ENCODE peak calls at places on chromosomes 3 and 15, in five cellular contexts. R is HCT116, L is IMR-90, K is sigmoid colon, G is gastrocnemius medialis. I is an unnamed sample.
A peak's percentile ranks its signal among the peaks of the same experiment; 100 is the strongest.

GRCh38 chr3:140097874-140098273 is 162.9 kb downstream of the CLSTN2 start:
- DNase-seq in L (no peak), R (no peak), K (no peak), G (no peak), I (no peak)

GRCh38 chr3:149688122-149688757 is 30.4 kb upstream of the WWTR1 start:
- DNase-seq in L (no peak), G (no peak), K (no peak), R (no peak), I (no peak)

GRCh38 chr3:51955893-51956770 is 951 bp downstream of the GPR62 start:
- DNase-seq in L (no peak), G (peak; percentile 73), K (no peak), R (no peak), I (no peak)

GRCh38 chr15:90629217-90629616 is 87.9 kb upstream of the BLM start:
- DNase-seq in G (no peak), L (no peak), R (no peak), K (no peak), I (no peak)

GRCh38 chr15:58469432-58470353 is 37.9 kb downstream of the LIPC start:
- DNase-seq in L (peak; percentile 97), R (peak; percentile 69), K (no peak), G (no peak), I (no peak)

GRCh38 chr3:77541203-77541922 is 501.5 kb downstream of the ROBO2 start:
- DNase-seq in R (no peak), G (no peak), K (no peak), L (no peak), I (no peak)

GRCh38 chr3:43632269-43632733 is 10.5 kb upstream of the ANO10 start:
- DNase-seq in L (peak; percentile 90), R (no peak), G (no peak), K (no peak), I (no peak)

GRCh38 chr3:46844851-46845250 is 18.4 kb downstream of the MYL3 start:
- DNase-seq in L (no peak), K (no peak), G (no peak), R (no peak), I (no peak)

GRCh38 chr3:20186600-20187004 is 596 bp upstream of the SGO1 start:
- DNase-seq in K (no peak), G (no peak), L (no peak), R (no peak), I (no peak)

GRCh38 chr3:138747229-138747628 is 87.5 kb downstream of the PIK3CB start:
- DNase-seq in K (no peak), R (no peak), L (no peak), G (no peak), I (no peak)

GRCh38 chr15:41494922-41495735 is 1.5 kb downstream of the ITPKA start:
- DNase-seq in K (no peak), R (no peak), G (no peak), L (no peak), I (peak; percentile 85)

GRCh38 chr3:105014631-105015030 is 352.1 kb upstream of the ALCAM start:
- DNase-seq in R (no peak), K (no peak), G (no peak), L (peak; percentile 30), I (no peak)

GRCh38 chr3:71484047-71484446 is 99.5 kb downstream of the FOXP1 start:
- DNase-seq in R (no peak), G (no peak), K (no peak), L (no peak), I (no peak)
- H3K27ac ChIP-seq in R (no peak overlapping the region), G (no peak overlapping the region), K (no peak overlapping the region), L (no peak overlapping the region), I (no peak overlapping the region)

DNA sequence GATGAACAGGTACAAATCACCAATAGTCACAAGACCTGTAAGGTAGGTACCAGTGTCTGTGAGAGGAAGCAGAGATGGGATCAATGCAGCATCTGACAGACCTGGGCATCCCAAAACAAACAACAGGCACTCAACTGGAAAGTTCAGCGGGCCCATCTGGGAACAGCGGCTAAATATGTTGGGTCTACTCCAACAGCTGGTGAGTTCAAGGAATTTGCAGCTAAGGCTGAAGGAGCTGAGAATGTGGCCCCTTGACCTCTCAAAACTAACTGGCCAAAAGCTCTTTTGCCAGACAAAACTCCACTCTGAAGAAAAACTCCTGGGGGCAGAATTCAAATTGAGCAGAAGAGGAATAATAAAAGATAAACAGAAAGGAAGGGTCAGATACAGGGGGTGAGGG is 24.4 kb downstream of the AVEN start:
- DNase-seq in R (no peak), K (no peak), L (peak; percentile 20), G (no peak), I (no peak)
- TF ChIP-seq POLR2A in R (no peak), K (no peak), L (no peak), G (no peak), I (no peak)

GRCh38 chr15:98927990-98928389 is 79.6 kb downstream of the PGPEP1L start:
- DNase-seq in L (no peak), K (no peak), R (no peak), G (no peak), I (no peak)
- H3K27ac ChIP-seq in L (peak overlapping the region; percentile 34), K (peak overlapping the region; percentile 65), R (no peak overlapping the region), G (no peak overlapping the region), I (no peak overlapping the region)

GRCh38 chr15:98649621-98649995 is 1.3 kb downstream of the IGF1R start:
- DNase-seq in G (no peak), K (peak; percentile 74), L (no peak), R (no peak), I (no peak)

GRCh38 chr15:98646546-98647025 is 1.8 kb upstream of the IGF1R start:
- DNase-seq in R (no peak), G (no peak), L (no peak), K (no peak), I (no peak)

GRCh38 chr15:98647026-98647773 is 1.1 kb upstream of the IGF1R start:
- DNase-seq in R (peak; percentile 22), K (peak; percentile 89), G (peak; percentile 20), L (peak; percentile 43), I (peak; percentile 93)

GRCh38 chr15:98648654-98649537 is 557 bp downstream of the IGF1R start:
- DNase-seq in L (peak; percentile 47), R (no peak), G (no peak), K (peak; percentile 78), I (peak; percentile 91)

GRCh38 chr15:98647774-98648653 is at the start of gene IGF1R:
- DNase-seq in L (peak; percentile 88), R (peak; percentile 73), G (peak; percentile 72), K (peak; percentile 93), I (peak; percentile 97)
- TF ChIP-seq POLR2A in L (no peak), R (no peak), G (peak; percentile 70), K (no peak), I (no peak)

GRCh38 chr3:29494305-29495036 is 213.6 kb downstream of the RBMS3 start:
- DNase-seq in R (no peak), L (peak; percentile 27), G (no peak), K (no peak), I (no peak)
- H3K27ac ChIP-seq in R (no peak overlapping the region), L (no peak overlapping the region), G (no peak overlapping the region), K (peak overlapping the region; percentile 19), I (no peak overlapping the region)

DNA sequence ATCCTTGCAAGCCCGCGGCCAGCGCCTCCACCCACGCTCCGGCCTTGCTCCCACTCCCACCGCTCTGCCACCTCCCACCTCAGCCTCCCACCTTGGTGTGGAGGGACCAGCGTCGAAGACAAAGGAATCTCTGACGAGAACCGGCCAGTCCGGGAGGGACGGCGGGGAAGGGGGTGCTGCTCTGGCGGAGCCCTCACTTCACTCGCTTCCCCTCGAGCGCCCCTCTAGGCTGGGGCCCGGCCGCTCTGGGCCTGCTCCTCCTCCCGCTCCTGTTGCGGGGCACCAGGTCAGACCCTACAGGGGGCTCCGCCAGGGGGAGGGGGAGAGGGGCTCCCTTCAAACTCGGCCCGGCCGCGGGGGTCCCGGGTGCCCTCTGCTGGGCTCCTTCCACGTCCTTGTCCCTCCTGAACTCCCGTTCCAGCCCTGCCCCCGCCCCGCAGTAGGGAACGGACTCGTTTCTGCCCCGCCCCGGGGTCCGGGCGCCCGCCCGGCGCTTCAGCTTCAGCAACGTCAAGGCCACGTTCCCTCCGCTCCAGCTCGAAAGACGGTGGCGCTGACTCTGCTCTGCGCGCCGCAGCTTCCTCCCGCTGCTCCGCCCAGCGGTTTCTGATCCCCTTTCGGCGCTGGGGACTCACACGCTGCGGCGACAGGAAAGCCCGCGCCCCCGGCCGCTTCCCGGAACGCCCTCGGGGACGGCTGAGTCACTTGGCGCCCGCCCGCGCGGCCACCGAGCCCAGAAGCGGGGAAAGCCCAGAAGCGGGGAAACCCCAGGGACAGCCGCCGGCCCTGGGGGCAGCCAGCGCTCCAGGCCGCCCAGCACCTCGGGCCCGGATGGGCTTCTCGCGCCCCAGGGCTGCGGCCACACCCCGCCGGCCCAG is 28.6 kb downstream of the ARHGAP31 start:
- DNase-seq in R (peak; percentile 48), L (peak; percentile 79), K (peak; percentile 91), G (peak; percentile 60), I (peak; percentile 98)
- TF ChIP-seq POLR2A in R (peak; percentile 83), L (peak; percentile 83), K (peak; percentile 43), G (no peak), I (peak; percentile 61)

GRCh38 chr3:41033956-41034519 is 165.3 kb upstream of the CTNNB1 start:
- DNase-seq in K (no peak), R (no peak), G (no peak), L (no peak), I (no peak)
- H3K27ac ChIP-seq in K (no peak overlapping the region), R (no peak overlapping the region), G (no peak overlapping the region), L (no peak overlapping the region), I (no peak overlapping the region)

GRCh38 chr3:99755831-99756230 is 61.8 kb upstream of the CMSS1 start:
- DNase-seq in K (no peak), R (no peak), L (no peak), G (no peak), I (no peak)
- TF ChIP-seq POLR2A in K (no peak), R (no peak), L (no peak), G (no peak), I (no peak)

GRCh38 chr3:44955917-44956316 is 20.1 kb downstream of the ZDHHC3 start:
- DNase-seq in G (no peak), R (no peak), L (no peak), K (no peak), I (no peak)
- H3K27ac ChIP-seq in G (no peak overlapping the region), R (no peak overlapping the region), L (no peak overlapping the region), K (no peak overlapping the region), I (no peak overlapping the region)

GRCh38 chr15:60720493-60721231 is 241.7 kb upstream of the ICE2 start:
- DNase-seq in K (no peak), G (no peak), R (no peak), L (no peak), I (no peak)

GRCh38 chr15:60717008-60717407 is 238.1 kb upstream of the ICE2 start:
- DNase-seq in R (no peak), G (no peak), L (no peak), K (no peak), I (no peak)

GRCh38 chr15:60721232-60721576 is 242.3 kb upstream of the ICE2 start:
- DNase-seq in L (no peak), R (no peak), K (no peak), G (no peak), I (no peak)

GRCh38 chr15:60720084-60720483 is 241.1 kb upstream of the ICE2 start:
- DNase-seq in K (no peak), G (no peak), L (no peak), R (no peak), I (no peak)

GRCh38 chr15:60718661-60719069 is 239.7 kb upstream of the ICE2 start:
- DNase-seq in L (no peak), G (no peak), K (no peak), R (no peak), I (no peak)
- TF ChIP-seq POLR2A in L (no peak), G (no peak), K (no peak), R (no peak), I (no peak)